ENCODE peak calls at places on chromosomes 5 and 9, in four cellular contexts. I is GM12891, E is K562, B is GM12878. V is an unnamed sample.

GRCh38 chr5:158770506-158770905 is 329.2 kb downstream of the EBF1 start:
- DNase-seq in B (no peak), I (no peak), E (peak; percentile 13), V (no peak)

GRCh38 chr9:86099695-86100364 is 472 bp upstream of the GOLM1 start:
- DNase-seq in B (no peak), E (no peak), I (no peak), V (peak; percentile 47)

GRCh38 chr5:171535162-171535561 is 115.7 kb downstream of the FGF18 start:
- DNase-seq in I (no peak), E (no peak), B (no peak), V (no peak)

GRCh38 chr5:78907255-78907886 is 77.7 kb downstream of the ARSB start:
- DNase-seq in E (no peak), I (no peak), B (peak; percentile 34), V (peak; percentile 68)

GRCh38 chr5:150058480-150059126 is 27.8 kb downstream of the CSF1R start:
- DNase-seq in B (no peak), E (peak; percentile 34), I (no peak), V (peak; percentile 89)

GRCh38 chr9:22514866-22515265 is 68.2 kb downstream of the DMRTA1 start:
- DNase-seq in B (no peak), I (no peak), E (no peak), V (no peak)

GRCh38 chr5:159017787-159018186 is 81.9 kb downstream of the EBF1 start:
- DNase-seq in I (no peak), B (no peak), E (peak; percentile 10), V (no peak)

GRCh38 chr5:66958984-66959641 is 237.5 kb downstream of the CD180 start:
- DNase-seq in B (no peak), E (no peak), I (no peak), V (no peak)

GRCh38 chr9:131887680-131888079 is 147.8 kb upstream of the RAPGEF1 start:
- DNase-seq in I (no peak), B (no peak), E (no peak), V (no peak)

GRCh38 chr5:143054480-143054941 is 284.3 kb downstream of the ARHGAP26 start:
- DNase-seq in I (no peak), B (peak; percentile 97), E (no peak), V (no peak)

GRCh38 chr9:110179734-110180133 is 28.2 kb downstream of the C9orf152 start:
- DNase-seq in B (no peak), E (no peak), I (no peak), V (no peak)

GRCh38 chr5:129670944-129671343 is 77.0 kb upstream of the MINAR2 start:
- DNase-seq in E (no peak), I (no peak), B (no peak), V (no peak)

GRCh38 chr9:132584616-132585560 is 2.5 kb downstream of the BARHL1 start:
- DNase-seq in I (no peak), E (no peak), B (no peak), V (no peak)

GRCh38 chr9:133609311-133610098 is at the start of gene FAM163B:
- DNase-seq in B (no peak), E (peak; percentile 85), I (no peak), V (no peak)

GRCh38 chr5:61572959-61573358 is 240.9 kb downstream of the ZSWIM6 start:
- DNase-seq in E (no peak), I (no peak), B (no peak), V (no peak)

GRCh38 chr5:180155331-180155881 is 53.6 kb downstream of the RASGEF1C start:
- DNase-seq in I (no peak), B (no peak), E (no peak), V (no peak)

GRCh38 chr5:74127377-74128338 is 501.7 kb downstream of the ARHGEF28 start:
- DNase-seq in B (no peak), I (no peak), E (no peak), V (no peak)

GRCh38 chr5:80884086-80884813 is 75.9 kb upstream of the RASGRF2 start:
- DNase-seq in B (no peak), I (no peak), E (no peak), V (no peak)

GRCh38 chr5:171495122-171495700 is 75.8 kb downstream of the FGF18 start:
- DNase-seq in B (no peak), E (peak; percentile 45), I (no peak), V (no peak)

GRCh38 chr5:93578179-93578812 is 2.7 kb downstream of the NR2F1-AS1 start:
- DNase-seq in B (no peak), I (no peak), E (no peak), V (no peak)

GRCh38 chr9:119322137-119322695 is 47.0 kb downstream of the BRINP1 start:
- DNase-seq in I (no peak), E (no peak), B (no peak), V (no peak)

GRCh38 chr9:78121488-78121887 is 89.9 kb upstream of the GNAQ start:
- DNase-seq in B (no peak), I (no peak), E (peak; percentile 32), V (peak; percentile 80)

GRCh38 chr5:158725223-158725825 is 374.4 kb downstream of the EBF1 start:
- DNase-seq in I (no peak), E (no peak), B (no peak), V (no peak)

GRCh38 chr9:37949576-37949975 is 45.6 kb upstream of the SLC25A51 start:
- DNase-seq in I (no peak), E (no peak), B (no peak), V (no peak)

GRCh38 chr5:133924221-133924920 is 44.1 kb downstream of the C5orf15 start:
- DNase-seq in I (no peak), E (no peak), B (no peak), V (no peak)

GRCh38 chr5:155150012-155150411 is 136.5 kb downstream of the KIF4B start:
- DNase-seq in I (no peak), B (no peak), E (no peak), V (peak; percentile 88)

GRCh38 chr5:151063136-151063544 is 17.7 kb downstream of the TNIP1 start:
- DNase-seq in E (peak; percentile 47), I (no peak), B (no peak), V (no peak)

GRCh38 chr5:79697222-79698164 is 7.9 kb downstream of the CMYA5 start:
- DNase-seq in I (no peak), B (no peak), E (no peak), V (peak; percentile 61)

GRCh38 chr9:120389300-120389699 is 190.7 kb downstream of the CDK5RAP2 start:
- DNase-seq in I (no peak), B (no peak), E (no peak), V (no peak)

GRCh38 chr9:120391691-120392090 is 188.3 kb downstream of the CDK5RAP2 start:
- DNase-seq in I (no peak), E (no peak), B (no peak), V (no peak)

GRCh38 chr9:120390637-120391190 is 189.3 kb downstream of the CDK5RAP2 start:
- DNase-seq in E (no peak), I (no peak), B (no peak), V (no peak)

GRCh38 chr9:120388000-120388855 is 191.7 kb downstream of the CDK5RAP2 start:
- DNase-seq in B (no peak), E (no peak), I (no peak), V (no peak)

GRCh38 chr9:120389867-120390266 is 190.1 kb downstream of the CDK5RAP2 start:
- DNase-seq in I (no peak), B (no peak), E (no peak), V (no peak)
- TF ChIP-seq SPI1 in I (no peak), B (no peak), E (no peak), V (no peak)

DNA sequence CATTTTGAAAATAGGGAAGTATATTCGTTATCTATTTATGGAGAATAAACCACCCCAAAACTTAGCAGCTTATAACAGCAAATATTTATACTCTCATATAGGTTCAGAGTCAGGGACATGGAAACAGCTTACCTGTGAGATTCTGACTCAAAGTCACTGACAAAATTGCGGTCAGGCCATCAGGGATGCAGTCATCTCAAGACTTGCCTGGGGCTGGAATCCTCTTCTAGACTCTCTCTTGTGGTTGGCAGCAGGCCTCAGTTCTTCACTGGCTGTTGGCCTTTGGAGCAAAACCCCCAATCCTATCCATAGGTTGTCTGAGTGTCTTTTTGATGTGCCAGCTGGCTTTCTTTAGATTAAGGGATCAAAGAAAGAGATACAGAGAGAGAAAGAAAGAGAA is 275.6 kb downstream of the SEC61B start:
- DNase-seq in I (no peak), B (no peak), E (no peak), V (no peak)
- TF ChIP-seq SPI1 in I (no peak), B (no peak), E (no peak), V (no peak)

DNA sequence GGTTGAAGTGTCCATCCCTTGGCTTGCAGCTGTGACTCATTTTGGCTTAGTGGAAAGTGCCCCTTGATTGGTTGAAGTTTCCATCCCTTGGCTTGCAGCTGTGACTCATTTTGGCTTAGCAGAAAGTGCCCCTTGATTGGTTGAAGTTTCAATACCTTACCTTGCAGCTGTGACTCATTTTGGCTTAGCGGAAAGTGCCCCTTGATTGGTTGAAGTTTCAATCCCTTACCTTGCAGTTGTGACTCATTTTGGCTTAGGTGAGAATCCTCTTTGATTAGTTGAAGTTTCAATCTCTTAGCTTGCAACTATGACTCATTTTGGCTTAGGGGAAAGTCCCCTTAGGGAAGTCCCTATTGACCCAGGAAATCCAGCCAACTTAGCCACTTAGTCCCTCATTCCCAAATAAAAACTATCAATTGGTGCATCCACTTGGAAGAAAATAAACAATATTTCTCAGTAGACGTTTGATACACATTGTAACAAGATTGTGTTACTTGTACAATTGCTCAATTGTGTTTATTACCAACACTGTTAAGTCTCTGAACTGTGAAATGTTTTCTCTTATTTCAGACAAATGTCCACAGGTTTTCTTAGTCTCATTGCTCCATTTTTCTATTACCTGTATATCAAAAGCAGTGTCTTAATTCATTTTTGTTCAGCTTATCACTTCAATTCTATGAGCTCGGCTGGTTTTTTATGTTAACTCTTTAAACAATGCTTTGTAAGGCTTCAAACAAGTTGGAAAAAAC is 2308.8 kb upstream of the ACO1 start:
- DNase-seq in B (peak; percentile 89), I (no peak), E (no peak), V (no peak)
- TF ChIP-seq SPI1 in B (no peak), I (no peak), E (no peak), V (no peak)

GRCh38 chr9:137141976-137142936 is 3.3 kb downstream of the GRIN1 start:
- DNase-seq in E (no peak), B (no peak), I (no peak), V (no peak)

GRCh38 chr9:137141050-137141810 is 2.3 kb downstream of the GRIN1 start:
- DNase-seq in I (no peak), E (no peak), B (no peak), V (no peak)

GRCh38 chr9:137139468-137140150 is 655 bp downstream of the GRIN1 start:
- DNase-seq in B (no peak), I (no peak), E (no peak), V (no peak)

GRCh38 chr9:137138701-137139467 is at the start of gene GRIN1:
- DNase-seq in I (no peak), E (peak; percentile 79), B (no peak), V (no peak)

DNA sequence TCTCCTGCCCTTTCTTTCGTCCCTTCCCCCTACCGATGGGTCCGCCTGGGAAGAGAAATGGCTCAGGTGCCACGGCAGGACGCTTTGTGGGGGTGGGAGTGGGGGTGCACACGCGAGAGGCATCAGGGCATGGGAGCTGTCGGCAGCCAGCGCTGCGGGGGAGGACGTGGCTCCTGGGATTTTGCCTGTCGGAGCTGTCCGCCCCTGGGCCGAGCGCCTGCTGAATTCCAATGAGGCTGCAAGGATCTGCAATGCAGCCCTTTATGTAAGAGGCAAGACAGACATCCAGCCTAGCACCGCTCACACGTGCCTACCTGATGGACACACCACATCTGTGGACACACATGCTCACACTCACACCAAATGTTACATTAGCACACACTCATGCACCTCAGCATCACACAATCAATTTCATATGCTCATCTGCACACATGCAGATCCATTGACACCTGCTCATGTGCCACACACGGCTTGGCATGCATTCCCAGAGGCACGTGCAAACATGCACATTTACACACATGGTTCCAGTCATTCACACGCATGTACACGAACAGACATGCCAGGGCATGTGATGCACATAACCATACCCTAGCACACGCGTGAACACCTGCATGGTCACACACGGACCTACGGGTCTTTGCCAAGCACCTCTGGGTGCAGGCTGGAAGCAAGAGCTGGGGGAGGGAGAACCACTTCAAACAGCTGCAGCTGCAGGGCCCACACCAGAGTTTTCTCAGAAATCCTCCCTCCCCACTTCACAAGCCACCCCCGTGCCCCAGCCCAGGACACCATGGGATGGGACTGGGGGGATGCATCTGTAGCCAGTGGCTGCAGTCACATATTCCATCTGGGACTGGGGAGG is 1.4 kb downstream of the GRIN1 start:
- DNase-seq in B (no peak), I (no peak), E (peak; percentile 5), V (no peak)
- TF ChIP-seq SPI1 in B (no peak), I (no peak), E (no peak), V (no peak)